ENCODE peak calls at places on chromosome 6, in ten cellular contexts. A is astrocyte of the cerebellum, R is osteoblast, U is A549, L is Panc1, B is M059J, N is 8988T, Y is ELF-1, M is Calu3, K is AML-193. E is an unnamed sample.

GRCh38 chr6:134472661-134473060 is 154.7 kb upstream of the SGK1 start:
- DNase-seq in A (no peak), R (no peak), U (no peak), L (no peak), B (peak; percentile 9), N (no peak), Y (no peak), M (no peak), K (no peak), E (no peak)

GRCh38 chr6:70152786-70153185 is 150.1 kb downstream of the COL9A1 start:
- DNase-seq in A (no peak), R (no peak), U (no peak), L (no peak), B (no peak), N (no peak), Y (no peak), M (no peak), K (no peak), E (no peak)

GRCh38 chr6:130381012-130381411 is 15.2 kb downstream of the TMEM200A start:
- DNase-seq in A (no peak), R (peak; percentile 15), U (no peak), L (no peak), B (no peak), N (no peak), Y (no peak), M (no peak), K (no peak), E (no peak)

GRCh38 chr6:381742-382461 is 9.7 kb upstream of the IRF4 start:
- DNase-seq in A (no peak), R (no peak), U (no peak), L (no peak), B (no peak), N (no peak), Y (no peak), M (no peak), K (no peak), E (no peak)

GRCh38 chr6:14502551-14502950 is 385.0 kb downstream of the CD83 start:
- DNase-seq in A (no peak), R (no peak), U (peak; percentile 46), L (no peak), B (peak; percentile 74), N (no peak), Y (no peak), M (peak; percentile 23), K (no peak), E (no peak)

GRCh38 chr6:51301969-51302368 is 483.3 kb downstream of the TFAP2B start:
- DNase-seq in A (no peak), R (no peak), U (no peak), L (no peak), B (no peak), N (no peak), Y (no peak), M (no peak), K (no peak), E (no peak)

GRCh38 chr6:16089232-16089843 is 39.5 kb upstream of the MYLIP start:
- DNase-seq in A (no peak), R (no peak), U (peak; percentile 7), L (no peak), B (no peak), N (no peak), Y (no peak), M (no peak), K (peak; percentile 39), E (no peak)

GRCh38 chr6:46024122-46024769 is 8.6 kb upstream of the CLIC5 start:
- DNase-seq in A (no peak), R (no peak), U (no peak), L (no peak), B (peak; percentile 18), N (no peak), Y (no peak), M (no peak), K (no peak), E (no peak)

GRCh38 chr6:88535296-88535695 is 369.1 kb upstream of the CNR1 start:
- DNase-seq in A (no peak), R (no peak), U (no peak), L (no peak), B (no peak), N (no peak), Y (no peak), M (no peak), K (no peak), E (no peak)

GRCh38 chr6:154605207-154605877 is 94.9 kb upstream of the CNKSR3 start:
- DNase-seq in A (peak; percentile 57), R (no peak), U (no peak), L (no peak), B (peak; percentile 84), N (no peak), Y (no peak), M (no peak), K (no peak), E (no peak)

GRCh38 chr6:1834231-1834630 is 224.5 kb downstream of the FOXC1 start:
- DNase-seq in A (no peak), R (no peak), U (no peak), L (no peak), B (no peak), N (no peak), Y (no peak), M (no peak), K (no peak), E (no peak)

GRCh38 chr6:21886601-21887091 is 293.1 kb downstream of the SOX4 start:
- DNase-seq in A (no peak), R (no peak), U (peak; percentile 53), L (no peak), B (peak; percentile 28), N (no peak), Y (no peak), M (peak; percentile 24), K (no peak), E (no peak)

GRCh38 chr6:906920-907319 is 214.0 kb upstream of the EXOC2 start:
- DNase-seq in A (peak; percentile 42), R (no peak), U (peak; percentile 54), L (no peak), B (peak; percentile 73), N (no peak), Y (peak; percentile 31), M (no peak), K (no peak), E (no peak)

GRCh38 chr6:78611097-78611625 is 256.2 kb upstream of the IRAK1BP1 start:
- DNase-seq in A (no peak), R (no peak), U (no peak), L (no peak), B (no peak), N (no peak), Y (no peak), M (peak; percentile 67), K (no peak), E (no peak)

GRCh38 chr6:329888-330691 is 37.8 kb downstream of the DUSP22 start:
- DNase-seq in A (no peak), R (peak; percentile 85), U (peak; percentile 4), L (no peak), B (no peak), N (no peak), Y (peak; percentile 66), M (no peak), K (no peak), E (no peak)

GRCh38 chr6:18262812-18263560 is 1.3 kb downstream of the DEK start:
- DNase-seq in A (no peak), R (no peak), U (peak; percentile 7), L (no peak), B (peak; percentile 65), N (no peak), Y (peak; percentile 27), M (no peak), K (no peak), E (no peak)

GRCh38 chr6:30272032-30272431 is 54.7 kb upstream of the TRIM39 start:
- DNase-seq in A (no peak), R (no peak), U (no peak), L (no peak), B (no peak), N (no peak), Y (no peak), M (no peak), K (no peak), E (no peak)

GRCh38 chr6:55943329-55943728 is 67.9 kb upstream of the BMP5 start:
- DNase-seq in A (peak; percentile 11), R (peak; percentile 68), U (no peak), L (no peak), B (peak; percentile 64), N (no peak), Y (no peak), M (no peak), K (no peak), E (no peak)

GRCh38 chr6:48141975-48142374 is 31.0 kb upstream of the PTCHD4 start:
- DNase-seq in A (no peak), R (no peak), U (no peak), L (no peak), B (peak; percentile 32), N (no peak), Y (no peak), M (no peak), K (no peak), E (no peak)

GRCh38 chr6:146582857-146583256 is 15.9 kb upstream of the ADGB start:
- DNase-seq in A (peak; percentile 1), R (no peak), U (no peak), L (no peak), B (peak; percentile 8), N (no peak), Y (no peak), M (no peak), K (peak; percentile 93), E (no peak)

GRCh38 chr6:118476554-118476953 is 71.5 kb upstream of the PLN start:
- DNase-seq in A (no peak), R (no peak), U (no peak), L (no peak), B (no peak), N (no peak), Y (no peak), M (no peak), K (no peak), E (no peak)

GRCh38 chr6:17865798-17866725 is 121.4 kb downstream of the KIF13A start:
- DNase-seq in A (peak; percentile 68), R (peak; percentile 76), U (peak; percentile 91), L (peak; percentile 92), B (peak; percentile 100), N (no peak), Y (peak; percentile 59), M (peak; percentile 64), K (no peak), E (no peak)

GRCh38 chr6:5132741-5133140 is 47.6 kb downstream of the PPP1R3G start:
- DNase-seq in A (peak; percentile 63), R (peak; percentile 62), U (no peak), L (no peak), B (no peak), N (no peak), Y (peak; percentile 49), M (no peak), K (peak; percentile 70), E (no peak)

GRCh38 chr6:7000825-7001777 is 106.7 kb upstream of the RREB1 start:
- DNase-seq in A (no peak), R (no peak), U (no peak), L (no peak), B (no peak), N (no peak), Y (no peak), M (no peak), K (no peak), E (no peak)

GRCh38 chr6:141309295-141309694 is 823.4 kb upstream of the GJE1 start:
- DNase-seq in A (no peak), R (no peak), U (no peak), L (no peak), B (peak; percentile 23), N (no peak), Y (no peak), M (no peak), K (no peak), E (no peak)

GRCh38 chr6:161369339-161369738 is 95.5 kb upstream of the AGPAT4 start:
- DNase-seq in A (peak; percentile 58), R (peak; percentile 96), U (peak; percentile 73), L (no peak), B (peak; percentile 98), N (no peak), Y (peak; percentile 18), M (peak; percentile 50), K (no peak), E (no peak)

GRCh38 chr6:5989141-5989723 is 17.5 kb downstream of the NRN1 start:
- DNase-seq in A (no peak), R (peak; percentile 80), U (no peak), L (no peak), B (peak; percentile 65), N (no peak), Y (no peak), M (no peak), K (peak; percentile 99), E (no peak)

GRCh38 chr6:42428326-42429041 is 23.2 kb downstream of the TRERF1 start:
- DNase-seq in A (no peak), R (no peak), U (no peak), L (no peak), B (peak; percentile 54), N (no peak), Y (no peak), M (no peak), K (no peak), E (no peak)